ENCODE peak calls at places on chromosome 5, in nine cellular contexts. Y is RWPE1; Q is nephron progenitor cell; Z is tibial artery; E is CD8-positive, alpha-beta T cell; J is GM13977; M is endothelial cell; V is coronary artery; C is MCF 10A. A is an unnamed sample.

GRCh38 chr5:27308151-27308550 is 269.8 kb upstream of the CDH9 start:
- DNase-seq in Y (peak), Q (no peak), Z (no peak), E (no peak), J (no peak), M (no peak), V (no peak), C (peak), A (no peak)

GRCh38 chr5:68329554-68329953 is 114.0 kb downstream of the PIK3R1 start:
- DNase-seq in Y (no peak), Q (no peak), Z (no peak), E (no peak), J (no peak), M (no peak), V (no peak), C (no peak), A (no peak)

GRCh38 chr5:178612299-178612698 is 14.6 kb downstream of the CLK4 start:
- DNase-seq in Y (no peak), Q (no peak), Z (no peak), E (no peak), J (no peak), M (no peak), V (no peak), C (no peak), A (no peak)

GRCh38 chr5:111231053-111231586 is 6.9 kb downstream of the CAMK4 start:
- DNase-seq in Y (no peak), Q (no peak), Z (no peak), E (no peak), J (no peak), M (no peak), V (no peak), C (no peak), A (no peak)

GRCh38 chr5:78837836-78838235 is 147.3 kb downstream of the ARSB start:
- DNase-seq in Y (no peak), Q (no peak), Z (no peak), E (no peak), J (no peak), M (no peak), V (no peak), C (no peak), A (no peak)

GRCh38 chr5:146240951-146241350 is 37.5 kb downstream of the RBM27 start:
- DNase-seq in Y (no peak), Q (no peak), Z (no peak), E (no peak), J (no peak), M (no peak), V (no peak), C (no peak), A (no peak)

GRCh38 chr5:68484307-68485068 is 268.9 kb downstream of the PIK3R1 start:
- DNase-seq in Y (no peak), Q (no peak), Z (no peak), E (no peak), J (no peak), M (no peak), V (no peak), C (no peak), A (no peak)

GRCh38 chr5:135038829-135039525 is 4.9 kb upstream of the PITX1 start:
- DNase-seq in Y (peak), Q (no peak), Z (no peak), E (no peak), J (no peak), M (no peak), V (no peak), C (no peak), A (no peak)

GRCh38 chr5:314676-315487 is 6.6 kb upstream of the AHRR start:
- DNase-seq in Y (no peak), Q (no peak), Z (no peak), E (no peak), J (no peak), M (no peak), V (no peak), C (no peak), A (no peak)

GRCh38 chr5:95262933-95263660 is 21.8 kb downstream of the MCTP1 start:
- DNase-seq in Y (no peak), Q (no peak), Z (no peak), E (no peak), J (no peak), M (no peak), V (no peak), C (no peak), A (no peak)

DNA sequence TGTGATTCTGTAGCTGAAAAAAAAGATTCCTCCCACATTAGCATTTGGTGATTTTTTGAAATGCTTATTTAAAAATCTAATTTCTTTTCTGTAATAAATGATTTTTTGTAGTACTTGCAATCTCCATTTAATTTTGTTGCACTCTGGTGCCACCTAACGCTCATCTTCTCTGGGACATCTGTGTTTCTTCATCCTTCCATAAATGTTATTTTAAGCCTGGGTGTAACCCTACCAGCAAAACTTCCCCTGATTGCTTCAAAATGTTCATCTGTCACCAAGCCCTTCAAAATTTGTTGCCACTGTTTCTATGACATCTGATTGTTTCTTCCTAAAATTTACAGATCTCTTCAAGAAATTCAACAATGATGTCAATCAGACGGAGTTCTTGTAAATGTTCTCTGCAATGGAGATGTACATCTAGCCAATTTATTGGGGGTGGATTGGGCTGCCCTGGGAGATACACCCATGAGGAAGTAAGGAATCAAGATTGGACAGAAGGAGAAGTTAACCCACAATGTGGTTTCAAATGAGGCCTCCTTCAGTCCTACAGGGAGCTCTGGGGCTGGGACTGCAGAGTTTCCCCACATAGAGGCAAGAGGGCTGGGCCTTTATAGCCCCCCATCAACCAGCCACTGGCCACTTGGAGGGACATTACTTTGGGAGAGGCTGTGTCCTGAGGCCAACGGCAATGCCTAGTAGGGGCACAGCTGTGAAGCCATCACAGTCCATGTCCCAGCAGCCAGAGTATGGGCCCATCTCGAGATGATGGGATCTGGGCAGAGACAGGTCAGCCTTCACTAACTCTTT is 23.3 kb downstream of the MCTP1 start:
- DNase-seq in Y (peak), Q (no peak), Z (no peak), E (no peak), J (no peak), M (no peak), V (no peak), C (peak), A (peak)
- TF ChIP-seq CTCF in Y (peak), Q (peak), Z (peak), E (no peak), J (peak), M (no peak), V (no peak), C (peak), A (peak)

DNA sequence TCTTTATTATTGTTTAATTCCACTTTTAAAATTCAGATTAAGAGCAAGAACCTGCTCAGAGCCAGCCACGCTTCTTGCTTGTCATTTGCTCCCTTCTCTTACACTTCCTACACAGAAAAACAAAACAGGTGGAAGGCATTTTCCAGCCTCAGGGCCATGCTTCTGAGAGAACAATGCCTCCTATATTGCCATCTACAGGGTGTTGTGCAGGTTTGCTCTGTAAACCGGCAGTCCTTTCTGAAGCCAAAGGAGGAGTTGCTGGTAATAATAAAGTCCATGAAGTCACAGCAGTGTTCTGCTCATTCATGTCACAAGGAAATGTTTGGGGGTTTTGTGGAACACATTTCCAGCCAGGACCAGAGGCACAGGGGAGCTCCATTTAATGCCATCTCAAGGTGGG is 16.1 kb upstream of the PRLR start:
- DNase-seq in Y (no peak), Q (no peak), Z (no peak), E (no peak), J (no peak), M (no peak), V (no peak), C (no peak), A (no peak)
- TF ChIP-seq CTCF in Y (no peak), Q (peak), Z (no peak), E (no peak), J (no peak), M (no peak), V (no peak), C (no peak), A (no peak)

DNA sequence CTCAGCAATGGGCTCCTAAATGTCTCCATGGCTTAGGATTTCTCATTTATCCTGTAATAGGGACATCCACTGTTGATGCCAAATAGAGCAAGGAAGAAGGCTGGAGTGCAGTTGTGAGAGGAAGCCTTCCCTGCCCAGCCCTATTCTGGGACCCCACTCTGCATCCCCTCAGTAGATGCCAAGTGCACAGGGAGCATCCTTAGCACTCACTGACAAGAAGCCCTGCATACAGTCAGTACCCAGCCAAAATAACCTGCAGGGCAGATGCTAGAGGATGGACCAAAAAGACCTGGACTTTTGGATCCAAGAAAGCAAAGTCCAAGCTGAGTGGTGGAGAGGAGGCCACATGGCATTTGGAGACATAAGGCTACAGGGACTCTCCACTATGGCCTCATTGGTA is 113.5 kb upstream of the SPOCK1 start:
- DNase-seq in Y (no peak), Q (no peak), Z (no peak), E (no peak), J (no peak), M (no peak), V (peak), C (no peak), A (no peak)
- TF ChIP-seq CTCF in Y (no peak), Q (no peak), Z (no peak), E (no peak), J (no peak), M (no peak), V (no peak), C (no peak), A (no peak)

DNA sequence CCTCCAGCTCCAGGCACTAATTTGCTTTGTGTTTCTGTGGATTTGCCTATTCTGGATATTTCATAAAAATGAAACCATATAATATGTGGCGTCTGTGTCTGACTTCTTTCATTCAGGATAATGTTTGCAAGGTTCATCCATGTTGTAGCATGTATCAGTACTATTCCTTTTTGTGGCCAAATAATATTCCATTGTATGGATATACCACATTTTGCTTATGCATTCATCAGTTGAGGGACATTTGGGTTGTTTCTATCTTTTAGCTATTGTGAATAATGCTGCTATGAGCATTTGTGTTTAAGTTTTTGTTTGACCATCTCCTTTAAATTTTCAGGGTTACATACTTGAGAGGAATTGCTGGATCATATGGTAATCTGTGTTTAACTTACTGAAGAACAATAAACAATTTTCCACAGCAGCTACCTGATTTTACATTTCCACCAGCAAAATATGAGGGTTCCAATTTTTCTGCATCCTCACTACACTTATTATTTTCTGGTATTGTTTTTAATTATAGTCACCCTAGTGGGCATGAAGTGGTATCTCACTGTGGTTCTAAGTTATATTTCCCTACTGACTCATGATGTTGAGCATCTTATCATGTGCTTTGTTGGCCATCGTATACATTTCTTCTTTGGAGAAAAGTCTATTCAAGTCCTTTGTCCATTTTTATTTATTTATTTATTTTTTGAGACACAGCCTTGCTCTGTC is 63.9 kb downstream of the GCNT4 start:
- DNase-seq in Y (no peak), Q (no peak), Z (no peak), E (no peak), J (no peak), M (no peak), V (no peak), C (no peak), A (no peak)
- TF ChIP-seq CTCF in Y (no peak), Q (no peak), Z (no peak), E (no peak), J (no peak), M (peak), V (no peak), C (no peak), A (no peak)

DNA sequence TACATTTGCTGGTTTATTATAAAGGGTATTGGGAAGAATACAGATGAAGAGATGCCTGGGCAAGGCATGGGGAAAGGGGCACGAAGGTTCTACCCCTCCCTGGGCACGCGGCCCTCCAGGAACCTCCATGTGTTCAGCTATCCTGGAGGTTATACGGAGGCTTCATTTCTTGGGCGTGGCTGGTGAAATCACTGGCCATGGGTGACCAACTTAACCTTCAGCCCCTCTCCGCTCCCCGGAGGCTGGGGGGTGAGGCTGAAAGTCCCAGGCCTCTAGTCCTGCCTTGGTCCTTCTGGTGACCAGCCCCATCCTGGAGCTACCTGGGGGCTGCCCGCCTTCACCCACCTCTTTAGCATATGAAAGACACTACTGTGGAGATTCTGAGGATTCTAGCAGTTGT is 17.0 kb upstream of the RNF130 start:
- DNase-seq in Y (no peak), Q (no peak), Z (no peak), E (no peak), J (no peak), M (no peak), V (no peak), C (no peak), A (no peak)
- TF ChIP-seq CTCF in Y (no peak), Q (no peak), Z (no peak), E (no peak), J (no peak), M (no peak), V (no peak), C (no peak), A (no peak)

GRCh38 chr5:60698316-60698715 is 1.6 kb downstream of the DEPDC1B start:
- DNase-seq in Y (no peak), Q (no peak), Z (no peak), E (no peak), J (no peak), M (no peak), V (no peak), C (no peak), A (no peak)

GRCh38 chr5:60701317-60701988 is 1.5 kb upstream of the DEPDC1B start:
- DNase-seq in Y (no peak), Q (no peak), Z (no peak), E (no peak), J (no peak), M (no peak), V (no peak), C (no peak), A (no peak)

GRCh38 chr5:60703944-60704343 is 4.0 kb upstream of the DEPDC1B start:
- DNase-seq in Y (no peak), Q (no peak), Z (no peak), E (no peak), J (no peak), M (no peak), V (no peak), C (no peak), A (no peak)

GRCh38 chr5:60700347-60700815 is 415 bp upstream of the DEPDC1B start:
- DNase-seq in Y (peak), Q (no peak), Z (no peak), E (no peak), J (no peak), M (no peak), V (no peak), C (peak), A (no peak)

GRCh38 chr5:60699549-60700346 is at the start of gene DEPDC1B:
- DNase-seq in Y (peak), Q (peak), Z (peak), E (peak), J (peak), M (peak), V (peak), C (peak), A (peak)
- TF ChIP-seq CTCF in Y (peak), Q (no peak), Z (no peak), E (no peak), J (peak), M (no peak), V (no peak), C (peak), A (peak)

DNA sequence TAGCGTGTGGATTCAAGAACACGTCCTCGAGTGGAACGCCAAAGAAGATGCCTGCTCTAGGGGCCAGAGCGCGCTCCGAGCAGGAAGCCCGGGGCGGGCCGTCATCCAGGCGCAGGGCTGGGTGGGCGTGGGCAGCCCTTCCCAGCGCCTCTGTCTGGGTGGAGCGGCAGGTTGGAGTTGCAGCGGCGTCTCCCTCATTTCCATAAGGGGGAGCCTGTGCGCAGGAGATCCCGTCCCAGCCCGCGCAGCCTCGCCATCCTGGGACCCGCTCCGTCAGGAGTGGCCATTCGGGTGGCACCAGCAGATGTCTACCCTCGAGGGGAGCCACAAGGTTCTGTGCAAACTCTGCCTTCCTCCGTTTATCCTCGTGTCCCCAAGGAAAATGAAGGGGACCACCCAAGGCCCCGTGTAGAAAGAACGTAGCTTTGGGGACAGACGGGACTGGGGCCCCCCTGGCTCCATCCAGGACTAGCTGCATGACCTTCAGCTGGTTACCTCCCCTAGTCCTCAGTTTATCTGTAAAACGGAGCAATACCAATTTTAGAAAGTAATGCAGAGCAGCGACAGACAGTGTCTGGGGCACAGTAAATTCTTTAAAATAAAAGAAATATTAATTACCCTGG is 155.5 kb upstream of the SMIM23 start:
- DNase-seq in Y (peak), Q (peak), Z (no peak), E (no peak), J (no peak), M (peak), V (peak), C (no peak), A (no peak)
- TF ChIP-seq CTCF in Y (peak), Q (peak), Z (peak), E (no peak), J (no peak), M (peak), V (peak), C (no peak), A (peak)

GRCh38 chr5:173011602-173012001 is 28.0 kb downstream of the ATP6V0E1 start:
- DNase-seq in Y (no peak), Q (no peak), Z (no peak), E (no peak), J (no peak), M (no peak), V (peak), C (peak), A (no peak)

GRCh38 chr5:173012882-173013281 is 29.3 kb downstream of the ATP6V0E1 start:
- DNase-seq in Y (no peak), Q (no peak), Z (no peak), E (no peak), J (no peak), M (no peak), V (peak), C (peak), A (no peak)

GRCh38 chr5:173010021-173010420 is 26.4 kb downstream of the ATP6V0E1 start:
- DNase-seq in Y (no peak), Q (no peak), Z (no peak), E (no peak), J (no peak), M (no peak), V (peak), C (no peak), A (no peak)

GRCh38 chr5:173016069-173016455 is 32.5 kb downstream of the ATP6V0E1 start:
- DNase-seq in Y (no peak), Q (no peak), Z (no peak), E (no peak), J (no peak), M (no peak), V (peak), C (no peak), A (no peak)

DNA sequence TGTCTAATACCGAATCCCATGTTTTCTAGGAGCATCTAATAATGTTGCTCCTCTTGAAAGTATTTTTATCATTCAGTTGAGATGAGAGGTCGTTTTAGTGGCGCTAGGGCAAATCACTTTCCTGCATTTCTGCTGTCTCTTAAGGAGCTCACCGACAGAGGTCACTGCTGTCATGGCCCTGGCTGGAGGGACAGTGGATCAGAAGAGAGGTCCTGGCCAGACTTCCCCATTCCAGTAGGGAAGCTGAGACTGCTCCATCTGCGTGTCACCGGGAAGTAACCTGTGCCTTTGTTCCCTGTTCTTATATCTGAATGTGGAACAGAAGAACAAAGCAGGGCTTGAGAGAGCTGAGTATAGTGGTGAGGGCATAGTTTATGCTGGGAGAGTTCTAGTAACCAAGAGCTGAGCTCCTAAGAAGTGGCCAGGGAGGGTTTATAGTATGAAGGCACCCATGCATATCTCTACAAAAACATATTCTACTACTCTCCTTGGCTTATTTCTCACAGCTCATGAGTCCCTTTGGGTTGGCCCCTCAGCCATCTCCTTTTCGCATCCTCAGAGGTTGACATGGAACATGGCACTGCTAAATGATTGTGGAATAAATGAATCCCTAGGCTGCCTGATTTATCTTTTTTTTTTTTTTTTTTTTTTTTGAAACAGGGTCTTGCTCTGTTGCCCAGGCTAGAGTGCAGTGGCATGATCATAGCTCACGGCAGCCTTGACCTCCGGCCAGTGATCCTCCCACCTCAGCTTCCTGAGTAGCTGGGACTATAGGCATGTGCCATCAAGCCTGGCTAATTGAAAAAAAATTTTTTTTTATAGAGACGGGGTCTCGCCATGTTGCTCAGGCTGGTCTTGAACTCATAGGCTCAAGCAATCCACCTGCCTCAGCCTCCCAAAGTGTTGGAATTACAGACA is 27.2 kb downstream of the ATP6V0E1 start:
- DNase-seq in Y (no peak), Q (peak), Z (peak), E (no peak), J (no peak), M (peak), V (peak), C (no peak), A (peak)
- TF ChIP-seq CTCF in Y (no peak), Q (peak), Z (peak), E (no peak), J (no peak), M (no peak), V (peak), C (no peak), A (peak)

A was measured in CD14-positive monocyte.